ENCODE peak calls at places on chromosomes 16 and 17, in four cellular contexts. One of them, this sample, is unnamed.

GRCh38 chr16:75550211-75550662 is 5.8 kb downstream of the TMEM231 start:
- DNase-seq in aorta: no peak
- DNase-seq in T-helper 17 cell: no peak
- DNase-seq in mucosa of gallbladder: peak; percentile 59
- DNase-seq in this sample: no peak

GRCh38 chr17:42047343-42047742 is 3.1 kb downstream of the C17orf113 start:
- DNase-seq in aorta: no peak
- DNase-seq in T-helper 17 cell: no peak
- DNase-seq in mucosa of gallbladder: no peak
- DNase-seq in this sample: no peak

GRCh38 chr17:47205419-47205963 is 3.7 kb upstream of the MYL4 start:
- DNase-seq in aorta: no peak
- DNase-seq in T-helper 17 cell: peak; percentile 52
- DNase-seq in mucosa of gallbladder: peak; percentile 53
- DNase-seq in this sample: no peak

GRCh38 chr16:29765167-29766032 is 12.7 kb upstream of the ZG16 start:
- DNase-seq in aorta: no peak
- DNase-seq in T-helper 17 cell: no peak
- DNase-seq in mucosa of gallbladder: peak; percentile 80
- DNase-seq in this sample: peak; percentile 23

GRCh38 chr17:78979780-78980623 is at the start of gene LGALS3BP:
- DNase-seq in aorta: no peak
- DNase-seq in T-helper 17 cell: no peak
- DNase-seq in mucosa of gallbladder: peak; percentile 69
- DNase-seq in this sample: no peak

GRCh38 chr17:40086150-40087044 is 14.0 kb downstream of the NR1D1 start:
- DNase-seq in aorta: peak; percentile 91
- DNase-seq in T-helper 17 cell: peak; percentile 59
- DNase-seq in mucosa of gallbladder: no peak
- DNase-seq in this sample: peak; percentile 82

GRCh38 chr16:17939052-17939673 is 397.4 kb downstream of the NPIPA8 start:
- DNase-seq in aorta: no peak
- DNase-seq in T-helper 17 cell: no peak
- DNase-seq in mucosa of gallbladder: no peak
- DNase-seq in this sample: no peak

GRCh38 chr17:49508891-49509587 is 13.9 kb downstream of the NGFR start:
- DNase-seq in aorta: no peak
- DNase-seq in T-helper 17 cell: no peak
- DNase-seq in mucosa of gallbladder: no peak
- DNase-seq in this sample: no peak

GRCh38 chr16:69937465-69937951 is 13.6 kb upstream of the CLEC18A start:
- DNase-seq in aorta: no peak
- DNase-seq in T-helper 17 cell: no peak
- DNase-seq in mucosa of gallbladder: no peak
- DNase-seq in this sample: peak; percentile 40

GRCh38 chr17:41734139-41734948 is at the start of gene HAP1:
- DNase-seq in aorta: peak; percentile 83
- DNase-seq in T-helper 17 cell: no peak
- DNase-seq in mucosa of gallbladder: no peak
- DNase-seq in this sample: no peak

GRCh38 chr17:3635474-3636153 is 436 bp downstream of the SHPK start:
- DNase-seq in aorta: no peak
- DNase-seq in T-helper 17 cell: no peak
- DNase-seq in mucosa of gallbladder: no peak
- DNase-seq in this sample: no peak

GRCh38 chr16:88433632-88434352 is 19.3 kb upstream of the ZFPM1 start:
- DNase-seq in aorta: no peak
- DNase-seq in T-helper 17 cell: no peak
- DNase-seq in mucosa of gallbladder: no peak
- DNase-seq in this sample: no peak

GRCh38 chr17:79005063-79005861 is 4.3 kb downstream of the CANT1 start:
- DNase-seq in aorta: peak; percentile 61
- DNase-seq in T-helper 17 cell: peak; percentile 0
- DNase-seq in mucosa of gallbladder: peak; percentile 65
- DNase-seq in this sample: no peak

GRCh38 chr16:48850097-48850496 is 240.1 kb upstream of the N4BP1 start:
- DNase-seq in aorta: no peak
- DNase-seq in T-helper 17 cell: no peak
- DNase-seq in mucosa of gallbladder: no peak
- DNase-seq in this sample: no peak

GRCh38 chr16:61576476-61576875 is 459.8 kb downstream of the CDH8 start:
- DNase-seq in aorta: no peak
- DNase-seq in T-helper 17 cell: no peak
- DNase-seq in mucosa of gallbladder: no peak
- DNase-seq in this sample: no peak

GRCh38 chr16:67537636-67538591 is 9.3 kb downstream of the RIPOR1 start:
- DNase-seq in aorta: peak; percentile 89
- DNase-seq in T-helper 17 cell: peak; percentile 62
- DNase-seq in mucosa of gallbladder: no peak
- DNase-seq in this sample: no peak

GRCh38 chr16:81692571-81692970 is 86.5 kb upstream of the PLCG2 start:
- DNase-seq in aorta: no peak
- DNase-seq in T-helper 17 cell: no peak
- DNase-seq in mucosa of gallbladder: no peak
- DNase-seq in this sample: no peak

GRCh38 chr16:89506791-89507191 is 1.4 kb upstream of the SPG7 start:
- DNase-seq in aorta: no peak
- DNase-seq in T-helper 17 cell: no peak
- DNase-seq in mucosa of gallbladder: no peak
- DNase-seq in this sample: no peak

GRCh38 chr17:35174835-35175334 is 19.3 kb downstream of the SLC35G3 start:
- DNase-seq in aorta: no peak
- DNase-seq in T-helper 17 cell: no peak
- DNase-seq in mucosa of gallbladder: no peak
- DNase-seq in this sample: no peak

GRCh38 chr17:17090642-17091103 is 48.4 kb downstream of the MPRIP start:
- DNase-seq in aorta: peak; percentile 26
- DNase-seq in T-helper 17 cell: no peak
- DNase-seq in mucosa of gallbladder: peak; percentile 79
- DNase-seq in this sample: no peak

GRCh38 chr16:66621973-66622372 is 17.5 kb downstream of the CMTM3 start:
- DNase-seq in aorta: no peak
- DNase-seq in T-helper 17 cell: no peak
- DNase-seq in mucosa of gallbladder: no peak
- DNase-seq in this sample: no peak

GRCh38 chr16:81912395-81912794 is 98.9 kb downstream of the SDR42E1 start:
- DNase-seq in aorta: no peak
- DNase-seq in T-helper 17 cell: no peak
- DNase-seq in mucosa of gallbladder: no peak
- DNase-seq in this sample: no peak

GRCh38 chr16:89473136-89473712 is 17.1 kb downstream of the ANKRD11 start:
- DNase-seq in aorta: no peak
- DNase-seq in T-helper 17 cell: no peak
- DNase-seq in mucosa of gallbladder: no peak
- DNase-seq in this sample: no peak

This sample was measured in K562.